ENCODE peak calls at places on chromosome 13, in five cellular contexts. One of them, this sample, is unnamed.
A peak's percentile ranks its signal among the peaks of the same experiment; 100 is the strongest.

GRCh38 chr13:30355405-30355741 is 48.0 kb upstream of the KATNAL1 start:
- DNase-seq in trophoblast cell: no peak
- DNase-seq in IMR-90: no peak
- DNase-seq in neuronal stem cell: no peak
- DNase-seq in mesendoderm: peak; percentile 63
- DNase-seq in this sample: peak; percentile 24

GRCh38 chr13:49620170-49620621 is 8.1 kb upstream of the ARL11 start:
- DNase-seq in neuronal stem cell: no peak
- DNase-seq in mesendoderm: no peak
- DNase-seq in trophoblast cell: no peak
- DNase-seq in IMR-90: no peak
- DNase-seq in this sample: no peak

GRCh38 chr13:91580749-91581148 is 182.3 kb downstream of the GPC5 start:
- DNase-seq in IMR-90: no peak
- DNase-seq in trophoblast cell: no peak
- DNase-seq in neuronal stem cell: no peak
- DNase-seq in mesendoderm: no peak
- DNase-seq in this sample: no peak

GRCh38 chr13:39876258-39876657 is 220.8 kb downstream of the COG6 start:
- DNase-seq in neuronal stem cell: no peak
- DNase-seq in mesendoderm: peak; percentile 26
- DNase-seq in trophoblast cell: no peak
- DNase-seq in IMR-90: peak; percentile 97
- DNase-seq in this sample: peak; percentile 89

GRCh38 chr13:22031702-22032286 is 360.9 kb downstream of the FGF9 start:
- DNase-seq in neuronal stem cell: no peak
- DNase-seq in trophoblast cell: no peak
- DNase-seq in IMR-90: no peak
- DNase-seq in mesendoderm: no peak
- DNase-seq in this sample: no peak

GRCh38 chr13:30170569-30170968 is 136.8 kb downstream of the KATNAL1 start:
- DNase-seq in IMR-90: no peak
- DNase-seq in trophoblast cell: no peak
- DNase-seq in mesendoderm: no peak
- DNase-seq in neuronal stem cell: no peak
- DNase-seq in this sample: no peak

GRCh38 chr13:25168800-25169199 is 3.3 kb downstream of the AMER2 start:
- DNase-seq in neuronal stem cell: no peak
- DNase-seq in trophoblast cell: no peak
- DNase-seq in IMR-90: no peak
- DNase-seq in mesendoderm: peak; percentile 38
- DNase-seq in this sample: no peak

GRCh38 chr13:92886535-92887098 is 340.0 kb upstream of the GPC6 start:
- DNase-seq in trophoblast cell: no peak
- DNase-seq in IMR-90: no peak
- DNase-seq in neuronal stem cell: no peak
- DNase-seq in mesendoderm: no peak
- DNase-seq in this sample: no peak

GRCh38 chr13:67299072-67299635 is 69.0 kb upstream of the PCDH9 start:
- DNase-seq in IMR-90: peak; percentile 91
- DNase-seq in mesendoderm: no peak
- DNase-seq in trophoblast cell: no peak
- DNase-seq in neuronal stem cell: no peak
- DNase-seq in this sample: peak; percentile 67

GRCh38 chr13:61884830-61885229 is 469.2 kb upstream of the PCDH20 start:
- DNase-seq in neuronal stem cell: no peak
- DNase-seq in mesendoderm: no peak
- DNase-seq in IMR-90: no peak
- DNase-seq in trophoblast cell: no peak
- DNase-seq in this sample: no peak

GRCh38 chr13:39263033-39263432 is 224.8 kb downstream of the NHLRC3 start:
- DNase-seq in mesendoderm: peak; percentile 67
- DNase-seq in neuronal stem cell: peak; percentile 31
- DNase-seq in IMR-90: peak; percentile 23
- DNase-seq in trophoblast cell: peak; percentile 37
- DNase-seq in this sample: peak; percentile 52

GRCh38 chr13:105410602-105411001 is 1124.9 kb downstream of the EFNB2 start:
- DNase-seq in trophoblast cell: peak; percentile 60
- DNase-seq in neuronal stem cell: peak; percentile 26
- DNase-seq in mesendoderm: peak; percentile 67
- DNase-seq in IMR-90: peak; percentile 12
- DNase-seq in this sample: peak; percentile 9

GRCh38 chr13:35489050-35489449 is 12.6 kb upstream of the MAB21L1 start:
- DNase-seq in neuronal stem cell: no peak
- DNase-seq in trophoblast cell: no peak
- DNase-seq in IMR-90: no peak
- DNase-seq in mesendoderm: no peak
- DNase-seq in this sample: no peak

GRCh38 chr13:49238621-49239020 is 9.1 kb upstream of the CDADC1 start:
- DNase-seq in mesendoderm: peak; percentile 25
- DNase-seq in trophoblast cell: peak; percentile 90
- DNase-seq in neuronal stem cell: no peak
- DNase-seq in IMR-90: no peak
- DNase-seq in this sample: no peak

GRCh38 chr13:75415720-75416119 is 66.2 kb downstream of the TBC1D4 start:
- DNase-seq in neuronal stem cell: no peak
- DNase-seq in trophoblast cell: no peak
- DNase-seq in mesendoderm: no peak
- DNase-seq in IMR-90: peak; percentile 89
- DNase-seq in this sample: peak; percentile 76

GRCh38 chr13:93847162-93847561 is 620.6 kb downstream of the GPC6 start:
- DNase-seq in IMR-90: peak; percentile 93
- DNase-seq in mesendoderm: no peak
- DNase-seq in trophoblast cell: no peak
- DNase-seq in neuronal stem cell: no peak
- DNase-seq in this sample: peak; percentile 80

GRCh38 chr13:113979791-113980471 is 6.1 kb upstream of the C13orf46 start:
- DNase-seq in IMR-90: no peak
- DNase-seq in mesendoderm: no peak
- DNase-seq in trophoblast cell: no peak
- DNase-seq in neuronal stem cell: no peak
- DNase-seq in this sample: no peak

GRCh38 chr13:113976711-113977684 is 3.1 kb upstream of the C13orf46 start:
- DNase-seq in mesendoderm: peak; percentile 69
- DNase-seq in neuronal stem cell: no peak
- DNase-seq in IMR-90: peak; percentile 68
- DNase-seq in trophoblast cell: no peak
- DNase-seq in this sample: no peak

GRCh38 chr13:113978741-113979481 is 5.0 kb upstream of the C13orf46 start:
- DNase-seq in IMR-90: no peak
- DNase-seq in neuronal stem cell: no peak
- DNase-seq in mesendoderm: no peak
- DNase-seq in trophoblast cell: no peak
- DNase-seq in this sample: no peak

GRCh38 chr13:113975416-113975815 is 1.5 kb upstream of the C13orf46 start:
- DNase-seq in mesendoderm: no peak
- DNase-seq in neuronal stem cell: no peak
- DNase-seq in IMR-90: no peak
- DNase-seq in trophoblast cell: no peak
- DNase-seq in this sample: no peak

GRCh38 chr13:113977976-113978375 is 4.1 kb upstream of the C13orf46 start:
- DNase-seq in IMR-90: no peak
- DNase-seq in neuronal stem cell: no peak
- DNase-seq in trophoblast cell: no peak
- DNase-seq in mesendoderm: no peak
- DNase-seq in this sample: no peak
- H3K36me3 ChIP-seq in IMR-90: peaks cover 80% of the 10 kb centered on the region
- H3K36me3 ChIP-seq in neuronal stem cell: peaks cover 82% of the 10 kb centered on the region
- H3K36me3 ChIP-seq in trophoblast cell: peaks cover 37% of the 10 kb centered on the region
- H3K36me3 ChIP-seq in mesendoderm: peaks cover 3% of the 10 kb centered on the region
- H3K36me3 ChIP-seq in this sample: peaks cover 87% of the 10 kb centered on the region

GRCh38 chr13:46627462-46627861 is 74.5 kb downstream of the LRCH1 start:
- DNase-seq in trophoblast cell: no peak
- DNase-seq in IMR-90: no peak
- DNase-seq in neuronal stem cell: no peak
- DNase-seq in mesendoderm: no peak
- DNase-seq in this sample: no peak
- H3K4me1 ChIP-seq in trophoblast cell: peaks cover 20% of the 10 kb centered on the region
- H3K4me1 ChIP-seq in IMR-90: peaks cover 8% of the 10 kb centered on the region
- H3K4me1 ChIP-seq in neuronal stem cell: peaks cover 5% of the 10 kb centered on the region
- H3K4me1 ChIP-seq in mesendoderm: peaks cover 8% of the 10 kb centered on the region
- H3K4me1 ChIP-seq in this sample: peaks cover 3% of the 10 kb centered on the region

DNA sequence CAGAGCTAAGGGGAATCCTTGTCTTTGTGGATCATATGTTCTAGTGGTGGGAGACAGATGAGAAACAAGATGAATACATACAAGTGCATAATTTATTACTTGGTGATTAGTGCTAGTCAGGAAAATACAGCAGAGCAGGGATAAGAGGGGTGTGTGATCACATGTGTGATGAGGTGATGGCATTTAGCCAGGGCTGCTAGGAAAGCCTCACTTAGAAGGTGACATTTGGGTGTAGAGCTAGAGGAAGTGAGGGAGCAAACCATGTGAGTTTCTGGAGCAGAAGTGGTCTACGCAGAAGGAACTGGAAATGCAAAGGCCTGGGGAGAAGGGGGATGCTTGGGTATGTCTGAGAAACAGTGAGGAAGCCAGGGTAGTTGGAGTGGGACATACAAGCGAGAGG is 101.5 kb downstream of the WASF3 start:
- DNase-seq in IMR-90: no peak
- DNase-seq in mesendoderm: no peak
- DNase-seq in neuronal stem cell: no peak
- DNase-seq in trophoblast cell: no peak
- DNase-seq in this sample: no peak
- H3K23ac ChIP-seq in IMR-90: no peak overlapping the region
- H3K23ac ChIP-seq in mesendoderm: no peak overlapping the region
- H3K23ac ChIP-seq in neuronal stem cell: no peak overlapping the region
- H3K23ac ChIP-seq in trophoblast cell: no peak overlapping the region
- H3K23ac ChIP-seq in this sample: no peak overlapping the region

DNA sequence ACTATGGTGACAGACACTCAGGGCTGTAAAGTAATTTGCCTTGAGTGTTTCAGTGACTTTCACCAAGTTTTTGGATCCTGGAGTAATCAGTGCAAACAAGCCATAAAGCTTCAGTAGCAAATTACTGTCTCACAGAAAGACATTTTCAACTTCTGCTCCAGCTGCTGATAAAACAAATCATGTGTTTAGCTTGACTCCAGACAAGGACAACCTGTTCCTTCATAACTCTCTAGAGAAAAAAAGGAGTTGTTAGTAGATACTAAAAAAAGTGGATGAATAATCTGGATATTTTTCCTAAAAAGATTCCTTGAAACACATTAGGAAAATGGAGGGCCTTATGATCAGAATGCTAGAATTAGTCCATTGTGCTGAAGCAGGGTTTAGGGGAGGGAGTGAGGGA is 9.4 kb downstream of the ARGLU1 start:
- DNase-seq in trophoblast cell: no peak
- DNase-seq in neuronal stem cell: no peak
- DNase-seq in IMR-90: no peak
- DNase-seq in mesendoderm: no peak
- DNase-seq in this sample: no peak
- H3K36me3 ChIP-seq in trophoblast cell: peaks cover 11% of the 10 kb centered on the region
- H3K36me3 ChIP-seq in neuronal stem cell: peaks cover 84% of the 10 kb centered on the region
- H3K36me3 ChIP-seq in IMR-90: peaks cover 25% of the 10 kb centered on the region
- H3K36me3 ChIP-seq in mesendoderm: peaks cover 4% of the 10 kb centered on the region
- H3K36me3 ChIP-seq in this sample: peaks cover 59% of the 10 kb centered on the region

DNA sequence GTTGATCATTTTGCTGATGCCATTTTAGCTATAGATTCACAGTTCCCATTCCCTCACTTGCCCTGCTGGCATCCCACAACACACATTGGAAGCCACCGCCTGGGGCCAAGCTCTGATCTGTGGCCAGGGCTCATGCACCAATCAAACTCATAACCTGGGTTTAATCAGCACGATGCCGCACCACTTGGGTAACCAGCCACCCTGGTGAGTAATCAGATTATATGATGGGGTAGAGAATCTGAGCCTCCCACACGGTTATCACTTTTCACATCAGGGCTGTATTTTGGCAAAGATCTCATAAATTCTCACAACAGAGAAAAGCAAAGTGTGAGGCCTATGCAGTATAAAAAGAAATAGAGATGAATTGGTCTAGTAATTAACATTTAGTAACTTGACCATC is 66.0 kb upstream of the TNFRSF19 start:
- DNase-seq in mesendoderm: no peak
- DNase-seq in neuronal stem cell: no peak
- DNase-seq in trophoblast cell: no peak
- DNase-seq in IMR-90: peak; percentile 19
- DNase-seq in this sample: no peak
- H3K4me1 ChIP-seq in mesendoderm: peaks cover 2% of the 10 kb centered on the region
- H3K4me1 ChIP-seq in neuronal stem cell: peaks cover 14% of the 10 kb centered on the region
- H3K4me1 ChIP-seq in trophoblast cell: peaks cover 16% of the 10 kb centered on the region
- H3K4me1 ChIP-seq in IMR-90: peaks cover 30% of the 10 kb centered on the region
- H3K4me1 ChIP-seq in this sample: peaks cover 12% of the 10 kb centered on the region

GRCh38 chr13:111119966-111120365 is 4.9 kb downstream of the ARHGEF7 start:
- DNase-seq in trophoblast cell: no peak
- DNase-seq in neuronal stem cell: no peak
- DNase-seq in IMR-90: peak; percentile 34
- DNase-seq in mesendoderm: no peak
- DNase-seq in this sample: no peak
- H3K23ac ChIP-seq in trophoblast cell: no peak overlapping the region
- H3K23ac ChIP-seq in neuronal stem cell: no peak overlapping the region
- H3K23ac ChIP-seq in IMR-90: no peak overlapping the region
- H3K23ac ChIP-seq in mesendoderm: no peak overlapping the region
- H3K23ac ChIP-seq in this sample: no peak overlapping the region

GRCh38 chr13:98738213-98738612 is 14.3 kb downstream of the SLC15A1 start:
- DNase-seq in neuronal stem cell: no peak
- DNase-seq in IMR-90: no peak
- DNase-seq in trophoblast cell: no peak
- DNase-seq in mesendoderm: peak; percentile 37
- DNase-seq in this sample: no peak

GRCh38 chr13:98741741-98742435 is 10.6 kb downstream of the SLC15A1 start:
- DNase-seq in neuronal stem cell: no peak
- DNase-seq in IMR-90: no peak
- DNase-seq in trophoblast cell: no peak
- DNase-seq in mesendoderm: no peak
- DNase-seq in this sample: peak; percentile 94

GRCh38 chr13:98739023-98739422 is 13.4 kb downstream of the SLC15A1 start:
- DNase-seq in neuronal stem cell: no peak
- DNase-seq in trophoblast cell: no peak
- DNase-seq in mesendoderm: no peak
- DNase-seq in IMR-90: no peak
- DNase-seq in this sample: no peak

GRCh38 chr13:98742961-98743360 is 9.5 kb downstream of the SLC15A1 start:
- DNase-seq in mesendoderm: no peak
- DNase-seq in IMR-90: no peak
- DNase-seq in neuronal stem cell: no peak
- DNase-seq in trophoblast cell: no peak
- DNase-seq in this sample: no peak

DNA sequence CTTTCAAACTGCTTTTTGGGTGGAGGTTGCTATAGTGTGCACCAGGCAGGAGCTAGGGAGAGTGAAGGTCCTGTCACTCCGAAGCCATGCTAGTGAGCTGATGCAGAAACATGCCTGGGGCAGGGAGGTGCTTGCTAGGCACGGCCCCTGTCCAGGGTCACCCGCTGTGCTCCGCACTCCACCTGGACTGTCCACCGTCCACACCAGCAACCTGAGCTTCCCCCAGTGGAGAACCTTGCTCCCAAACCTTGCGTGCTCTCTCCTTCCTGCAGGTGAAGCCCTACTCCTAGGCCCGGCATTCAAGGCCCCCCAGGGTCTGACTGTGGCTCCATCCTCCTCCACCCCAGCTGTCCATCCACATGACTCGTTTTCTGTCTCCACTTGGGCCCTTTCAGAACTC is 12.3 kb downstream of the SLC15A1 start:
- DNase-seq in neuronal stem cell: no peak
- DNase-seq in IMR-90: no peak
- DNase-seq in trophoblast cell: no peak
- DNase-seq in mesendoderm: no peak
- DNase-seq in this sample: no peak
- H3K36me3 ChIP-seq in neuronal stem cell: no peaks in the 10 kb centered on the region
- H3K36me3 ChIP-seq in IMR-90: no peaks in the 10 kb centered on the region
- H3K36me3 ChIP-seq in trophoblast cell: no peaks in the 10 kb centered on the region
- H3K36me3 ChIP-seq in mesendoderm: no peaks in the 10 kb centered on the region
- H3K36me3 ChIP-seq in this sample: no peaks in the 10 kb centered on the region